ENCODE peak calls at places on chromosomes 13 and 19, in four cellular contexts. N is GM12878, I is HepG2, M is K562. L is an unnamed sample.

GRCh38 chr13:22944378-22944777 is 236.4 kb upstream of the SGCG start:
- DNase-seq in M (peak), I (no peak), N (no peak), L (peak)

GRCh38 chr19:8334458-8335342 is 8.4 kb downstream of the KANK3 start:
- DNase-seq in I (peak), N (no peak), M (peak), L (peak)

GRCh38 chr13:100497394-100497793 is 91.2 kb downstream of the GGACT start:
- DNase-seq in I (no peak), N (no peak), M (peak), L (no peak)

GRCh38 chr13:83168575-83168974 is 713.7 kb downstream of the SLITRK1 start:
- DNase-seq in I (no peak), M (no peak), N (no peak), L (no peak)

GRCh38 chr13:24292476-24292875 is 16.9 kb upstream of the C1QTNF9 start:
- DNase-seq in I (no peak), N (no peak), M (no peak), L (no peak)

GRCh38 chr19:55447421-55448174 is 4.5 kb upstream of the SHISA7 start:
- DNase-seq in I (no peak), N (no peak), M (peak), L (no peak)

GRCh38 chr13:62482351-62482750 is 1066.7 kb upstream of the PCDH20 start:
- DNase-seq in N (no peak), M (no peak), I (peak), L (no peak)

GRCh38 chr13:112101360-112101930 is 34.5 kb downstream of the SOX1 start:
- DNase-seq in M (no peak), I (no peak), N (no peak), L (no peak)

GRCh38 chr13:50713849-50714248 is 129.6 kb downstream of the DLEU7 start:
- DNase-seq in N (peak), I (no peak), M (no peak), L (no peak)

GRCh38 chr13:89695343-89696257 is 1651.9 kb upstream of the MIR17HG start:
- DNase-seq in N (no peak), I (peak), M (peak), L (peak)

GRCh38 chr13:34555988-34556387 is 386.1 kb upstream of the NBEA start:
- DNase-seq in N (no peak), M (no peak), I (no peak), L (no peak)

GRCh38 chr13:68509734-68510621 is 1279.8 kb upstream of the PCDH9 start:
- DNase-seq in M (no peak), N (no peak), I (no peak), L (no peak)

GRCh38 chr19:4866595-4867424 is 657 bp downstream of the PLIN3 start:
- DNase-seq in I (peak), N (no peak), M (peak), L (peak)

GRCh38 chr19:58035863-58036262 is 2.0 kb downstream of the ZSCAN1 start:
- DNase-seq in M (no peak), I (no peak), N (no peak), L (no peak)

GRCh38 chr19:58038688-58039204 is 4.9 kb downstream of the ZSCAN1 start:
- DNase-seq in M (no peak), I (peak), N (no peak), L (peak)

GRCh38 chr19:58034476-58034790 is 608 bp downstream of the ZSCAN1 start:
- DNase-seq in M (no peak), I (no peak), N (no peak), L (peak)

GRCh38 chr19:58037927-58038687 is 4.3 kb downstream of the ZSCAN1 start:
- DNase-seq in I (no peak), M (no peak), N (no peak), L (peak)

GRCh38 chr19:58033741-58034475 is at the start of gene ZSCAN1:
- DNase-seq in I (no peak), N (no peak), M (no peak), L (peak)
- TF ChIP-seq MAX in I (no peak), N (no peak), M (no peak), L (no peak)

GRCh38 chr19:31759359-31759758 is 410.1 kb upstream of the TSHZ3 start:
- DNase-seq in I (no peak), N (no peak), M (no peak), L (no peak)
- TF ChIP-seq ETV6 in I (no peak), N (no peak), M (no peak), L (no peak)

GRCh38 chr13:21328201-21328600 is 130.9 kb downstream of the ZDHHC20 start:
- DNase-seq in N (no peak), I (no peak), M (no peak), L (no peak)

GRCh38 chr13:21322988-21323387 is 136.1 kb downstream of the ZDHHC20 start:
- DNase-seq in M (no peak), N (no peak), I (no peak), L (no peak)

GRCh38 chr13:21328836-21329477 is 130.1 kb downstream of the ZDHHC20 start:
- DNase-seq in M (no peak), I (no peak), N (no peak), L (no peak)

GRCh38 chr13:21324793-21325192 is 134.3 kb downstream of the ZDHHC20 start:
- DNase-seq in N (no peak), I (no peak), M (no peak), L (no peak)

DNA sequence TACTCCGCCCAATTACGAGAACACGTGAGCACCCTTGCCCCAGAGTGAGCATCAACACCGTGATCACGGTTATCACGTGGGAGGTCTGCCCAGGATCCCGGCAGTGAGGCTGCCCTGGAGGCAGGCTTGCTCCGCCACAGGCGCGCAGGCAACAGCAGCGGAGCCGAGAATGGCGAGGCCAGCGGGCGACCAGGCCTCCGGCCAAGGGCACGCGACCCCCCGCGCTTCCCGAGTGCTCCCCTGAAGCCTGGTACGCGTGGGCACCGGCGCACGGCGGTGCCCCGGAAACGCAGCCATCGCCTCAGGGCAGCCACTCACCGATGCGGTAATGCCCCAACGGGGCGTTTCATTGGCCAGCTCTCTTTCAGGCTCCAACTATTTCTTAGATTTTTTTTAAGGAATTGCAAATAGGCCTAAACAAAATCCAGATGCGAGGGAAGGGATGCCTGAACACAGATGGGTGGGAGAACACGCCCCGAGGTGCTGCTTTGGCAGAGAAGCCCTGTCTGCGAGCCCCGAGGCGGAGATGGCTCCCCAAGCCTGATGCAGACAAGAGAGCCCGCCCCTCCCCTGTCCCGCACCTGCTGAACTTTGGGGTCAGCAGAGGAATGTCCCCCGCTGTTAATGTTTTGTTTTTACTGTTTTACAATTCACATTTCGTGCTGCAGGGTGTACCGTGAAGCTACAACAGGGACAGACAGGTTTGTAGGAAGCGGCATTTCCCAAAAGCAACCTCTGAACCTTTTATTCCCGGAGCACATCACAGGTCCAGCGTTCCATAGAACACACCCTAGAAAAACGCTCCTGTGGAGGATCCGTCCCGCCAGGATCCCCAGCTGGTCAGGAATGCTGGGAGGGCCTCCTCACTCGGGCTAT is 132.7 kb downstream of the ZDHHC20 start:
- DNase-seq in M (no peak), I (no peak), N (no peak), L (peak)
- TF ChIP-seq MAX in M (no peak), I (no peak), N (no peak), L (peak)

GRCh38 chr19:43818500-43818899 is 8.6 kb upstream of the ZNF283 start:
- DNase-seq in M (no peak), N (no peak), I (no peak), L (no peak)
- TF ChIP-seq ETV6 in M (no peak), N (no peak), I (no peak), L (no peak)